ENCODE peak calls at places on chromosomes 12 and 14, in seven cellular contexts. K is Caco-2, V is NCI-H2081, X is choroid plexus epithelial cell, Q is aorta, T is pancreas, I is A549. E is an unnamed sample.
A peak's percentile ranks its signal among the peaks of the same experiment; 100 is the strongest.

GRCh38 chr14:100591453-100592371 is 4.5 kb upstream of the BEGAIN start:
- DNase-seq in T (peak; percentile 39), K (no peak), I (no peak), V (no peak), Q (peak; percentile 44), X (no peak), E (no peak)

GRCh38 chr12:12350868-12351463 is 924 bp upstream of the MANSC1 start:
- DNase-seq in Q (no peak), X (no peak), I (peak; percentile 66), T (no peak), V (no peak), K (peak; percentile 80), E (peak; percentile 6)

GRCh38 chr12:117321572-117321971 is 39.9 kb downstream of the NOS1 start:
- DNase-seq in T (no peak), K (no peak), Q (no peak), X (no peak), V (no peak), I (no peak), E (no peak)

GRCh38 chr12:112868459-112869041 is 38.2 kb upstream of the OAS1 start:
- DNase-seq in T (no peak), V (no peak), I (no peak), X (no peak), K (peak; percentile 40), Q (no peak), E (no peak)

GRCh38 chr12:72053604-72054003 is 115.0 kb downstream of the TPH2 start:
- DNase-seq in X (no peak), I (no peak), K (peak; percentile 61), T (no peak), Q (no peak), V (no peak), E (no peak)

GRCh38 chr12:53719649-53720048 is 7.6 kb downstream of the CALCOCO1 start:
- DNase-seq in I (peak; percentile 36), X (peak; percentile 37), Q (no peak), K (no peak), T (no peak), V (no peak), E (no peak)

GRCh38 chr14:68199465-68200145 is 380.0 kb downstream of the RAD51B start:
- DNase-seq in I (no peak), V (no peak), Q (no peak), T (no peak), X (peak; percentile 79), K (no peak), E (peak; percentile 97)

GRCh38 chr12:108571604-108572165 is 9.3 kb downstream of the ISCU start:
- DNase-seq in K (no peak), Q (no peak), T (no peak), V (no peak), X (no peak), I (no peak), E (no peak)